ENCODE peak calls at places on chromosomes 16 and 17, in eight cellular contexts. G, K, B, P, R, F, W and H are unnamed samples.
A peak's percentile ranks its signal among the peaks of the same experiment; 100 is the strongest.

GRCh38 chr17:31738488-31738887 is 120.6 kb downstream of the COPRS start:
- DNase-seq in G (no peak), K (no peak), B (no peak), P (no peak), R (no peak), F (no peak), W (no peak), H (no peak)

GRCh38 chr16:67206838-67207115 is 7.8 kb downstream of the ELMO3 start:
- DNase-seq in G (no peak), K (no peak), B (no peak), P (no peak), R (no peak), F (no peak), W (no peak), H (no peak)

GRCh38 chr17:48215583-48216139 is 108.1 kb downstream of the SNX11 start:
- DNase-seq in G (peak; percentile 39), K (peak; percentile 28), B (no peak), P (peak; percentile 47), R (peak; percentile 50), F (no peak), W (no peak), H (no peak)

GRCh38 chr16:51876934-51877333 is 670.0 kb downstream of the TOX3 start:
- DNase-seq in G (no peak), K (no peak), B (no peak), P (peak; percentile 81), R (no peak), F (no peak), W (no peak), H (no peak)

GRCh38 chr17:28471127-28471453 is 2.4 kb upstream of the SLC13A2 start:
- DNase-seq in G (no peak), K (no peak), B (no peak), P (no peak), R (no peak), F (no peak), W (no peak), H (peak; percentile 10)

GRCh38 chr17:83053779-83054451 is 25.5 kb upstream of the METRNL start:
- DNase-seq in G (no peak), K (no peak), B (no peak), P (no peak), R (peak; percentile 16), F (no peak), W (peak; percentile 25), H (peak; percentile 68)

GRCh38 chr17:61635913-61636432 is 45.0 kb upstream of the NACA2 start:
- DNase-seq in G (peak; percentile 27), K (peak; percentile 22), B (no peak), P (peak; percentile 61), R (peak; percentile 70), F (peak; percentile 12), W (peak; percentile 18), H (peak; percentile 78)

GRCh38 chr17:66715745-66716156 is 119.2 kb upstream of the CACNG5 start:
- DNase-seq in G (peak; percentile 64), K (peak; percentile 80), B (no peak), P (peak; percentile 67), R (peak; percentile 61), F (peak; percentile 20), W (no peak), H (no peak)

GRCh38 chr16:67801889-67802288 is 4.5 kb downstream of the RANBP10 start:
- DNase-seq in G (no peak), K (no peak), B (no peak), P (no peak), R (no peak), F (no peak), W (no peak), H (peak; percentile 73)

GRCh38 chr17:78958556-78959191 is 21.0 kb downstream of the LGALS3BP start:
- DNase-seq in G (no peak), K (no peak), B (no peak), P (peak; percentile 50), R (peak; percentile 21), F (no peak), W (no peak), H (no peak)

GRCh38 chr16:66979011-66979717 is 9.2 kb upstream of the CES4A start:
- DNase-seq in G (no peak), K (no peak), B (no peak), P (no peak), R (peak; percentile 27), F (no peak), W (no peak), H (no peak)

GRCh38 chr17:69269174-69269998 is 40.8 kb upstream of the ABCA10 start:
- DNase-seq in G (no peak), K (no peak), B (no peak), P (peak; percentile 85), R (peak; percentile 83), F (peak; percentile 24), W (no peak), H (no peak)

GRCh38 chr17:64534187-64534586 is 27.4 kb downstream of the CEP95 start:
- DNase-seq in G (no peak), K (no peak), B (no peak), P (no peak), R (peak; percentile 31), F (no peak), W (no peak), H (no peak)

GRCh38 chr16:87790278-87791023 is 24.7 kb upstream of the KLHDC4 start:
- DNase-seq in G (no peak), K (peak; percentile 95), B (no peak), P (no peak), R (peak; percentile 36), F (no peak), W (no peak), H (no peak)

GRCh38 chr16:49599281-49599680 is 225.7 kb downstream of the C16orf78 start:
- DNase-seq in G (no peak), K (no peak), B (no peak), P (no peak), R (no peak), F (no peak), W (no peak), H (no peak)

GRCh38 chr17:73410586-73411329 is 99.0 kb upstream of the CDC42EP4 start:
- DNase-seq in G (no peak), K (no peak), B (no peak), P (no peak), R (no peak), F (no peak), W (no peak), H (no peak)

GRCh38 chr17:67440311-67441051 is 63.4 kb downstream of the PITPNC1 start:
- DNase-seq in G (no peak), K (peak; percentile 16), B (no peak), P (peak; percentile 21), R (no peak), F (no peak), W (peak; percentile 43), H (no peak)

GRCh38 chr17:70099267-70099666 is 24.2 kb downstream of the KCNJ16 start:
- DNase-seq in G (no peak), K (no peak), B (no peak), P (no peak), R (no peak), F (no peak), W (no peak), H (no peak)

GRCh38 chr17:60087882-60088669 is 9.4 kb upstream of the HEATR6 start:
- DNase-seq in G (no peak), K (peak; percentile 55), B (no peak), P (peak; percentile 65), R (peak; percentile 54), F (no peak), W (no peak), H (no peak)

GRCh38 chr17:63534816-63535455 is 11.8 kb downstream of the KCNH6 start:
- DNase-seq in G (no peak), K (no peak), B (no peak), P (no peak), R (no peak), F (no peak), W (no peak), H (no peak)

GRCh38 chr16:3902731-3903130 is 22.2 kb upstream of the CREBBP start:
- DNase-seq in G (no peak), K (no peak), B (no peak), P (peak; percentile 12), R (no peak), F (no peak), W (no peak), H (no peak)

GRCh38 chr16:15907863-15908478 is 19.6 kb upstream of the CEP20 start:
- DNase-seq in G (peak; percentile 88), K (peak; percentile 83), B (no peak), P (peak; percentile 58), R (peak; percentile 46), F (no peak), W (no peak), H (peak; percentile 69)

GRCh38 chr17:9406046-9406631 is 169.5 kb downstream of the STX8 start:
- DNase-seq in G (no peak), K (no peak), B (no peak), P (peak; percentile 25), R (no peak), F (no peak), W (no peak), H (no peak)

GRCh38 chr17:61335105-61335844 is 64.4 kb upstream of the TBX2 start:
- DNase-seq in G (no peak), K (no peak), B (no peak), P (peak; percentile 53), R (peak; percentile 63), F (no peak), W (no peak), H (no peak)

GRCh38 chr17:75921596-75921995 is 16.9 kb upstream of the MRPL38 start:
- DNase-seq in G (no peak), K (no peak), B (no peak), P (no peak), R (no peak), F (no peak), W (no peak), H (no peak)

GRCh38 chr16:4795181-4795827 is at the start of gene SMIM22:
- DNase-seq in G (no peak), K (no peak), B (no peak), P (no peak), R (no peak), F (no peak), W (no peak), H (no peak)

GRCh38 chr16:50816901-50817555 is 75.1 kb downstream of the CYLD start:
- DNase-seq in G (no peak), K (no peak), B (no peak), P (no peak), R (no peak), F (no peak), W (no peak), H (no peak)

GRCh38 chr17:79740413-79740812 is 9.7 kb downstream of the ENPP7 start:
- DNase-seq in G (no peak), K (peak; percentile 65), B (no peak), P (no peak), R (no peak), F (no peak), W (no peak), H (no peak)

GRCh38 chr17:64202683-64203430 is 60.2 kb downstream of the TEX2 start:
- DNase-seq in G (no peak), K (no peak), B (peak; percentile 66), P (peak; percentile 82), R (peak; percentile 89), F (peak; percentile 37), W (no peak), H (no peak)

GRCh38 chr17:20010099-20010863 is 1.1 kb downstream of the SPECC1 start:
- DNase-seq in G (peak; percentile 25), K (peak; percentile 62), B (peak; percentile 46), P (peak; percentile 60), R (peak; percentile 62), F (no peak), W (no peak), H (no peak)

GRCh38 chr16:1584926-1585487 is 26.9 kb downstream of the IFT140 start:
- DNase-seq in G (no peak), K (no peak), B (no peak), P (no peak), R (no peak), F (no peak), W (no peak), H (no peak)

GRCh38 chr17:7023576-7024401 is 939 bp downstream of the BCL6B start:
- DNase-seq in G (peak; percentile 94), K (no peak), B (peak; percentile 74), P (peak; percentile 90), R (peak; percentile 77), F (no peak), W (peak; percentile 96), H (peak; percentile 98)

GRCh38 chr17:42067371-42068180 is 17.2 kb upstream of the C17orf113 start:
- DNase-seq in G (peak; percentile 79), K (peak; percentile 33), B (peak; percentile 78), P (peak; percentile 36), R (peak; percentile 52), F (peak; percentile 1), W (peak; percentile 76), H (peak; percentile 91)

GRCh38 chr17:55926276-55926995 is 175.6 kb downstream of the PCTP start:
- DNase-seq in G (no peak), K (no peak), B (no peak), P (no peak), R (no peak), F (no peak), W (no peak), H (no peak)